ENCODE peak calls at places on chromosomes 5 and 9, in five cellular contexts. V, E, B, N and J are unnamed samples.

GRCh38 chr5:39114155-39114554 is 40.0 kb upstream of the RICTOR start:
- DNase-seq in V (no peak), E (no peak), B (no peak), N (no peak), J (no peak)

GRCh38 chr5:32261198-32261597 is 51.5 kb downstream of the MTMR12 start:
- DNase-seq in V (no peak), B (peak; percentile 42), N (no peak), E (no peak), J (no peak)

GRCh38 chr5:1915316-1915715 is 32.6 kb upstream of the IRX4 start:
- DNase-seq in N (no peak), V (no peak), B (no peak), E (peak; percentile 50), J (no peak)

GRCh38 chr5:23042231-23042630 is 189.1 kb upstream of the CDH12 start:
- DNase-seq in V (no peak), E (no peak), B (no peak), N (no peak), J (no peak)

GRCh38 chr5:44845777-44846176 is 37.0 kb downstream of the MRPS30 start:
- DNase-seq in B (no peak), E (no peak), V (no peak), N (no peak), J (no peak)

GRCh38 chr5:16456103-16456832 is 9.3 kb downstream of the ZNF622 start:
- DNase-seq in V (peak; percentile 67), B (peak; percentile 76), E (no peak), N (no peak), J (peak; percentile 42)

GRCh38 chr9:18722882-18723281 is 248.9 kb downstream of the ADAMTSL1 start:
- DNase-seq in E (no peak), N (no peak), V (no peak), B (no peak), J (no peak)

GRCh38 chr9:113675475-113675941 is 200.6 kb upstream of the ZNF618 start:
- DNase-seq in V (no peak), N (no peak), E (peak; percentile 87), B (peak; percentile 90), J (no peak)

GRCh38 chr5:159975462-159976019 is 33.4 kb upstream of the TTC1 start:
- DNase-seq in B (peak; percentile 9), N (no peak), V (peak; percentile 52), E (no peak), J (no peak)

GRCh38 chr9:132014218-132014800 is 65.4 kb downstream of the MED27 start:
- DNase-seq in B (no peak), N (no peak), V (no peak), E (no peak), J (no peak)

GRCh38 chr9:117097761-117098160 is 317.1 kb downstream of the ASTN2 start:
- DNase-seq in V (no peak), B (no peak), N (no peak), E (no peak), J (no peak)

GRCh38 chr9:137900584-137901310 is 23.2 kb downstream of the CACNA1B start:
- DNase-seq in N (no peak), E (no peak), B (no peak), V (no peak), J (no peak)

GRCh38 chr5:28810751-28811136 is 1772.4 kb upstream of the CDH9 start:
- DNase-seq in V (no peak), E (no peak), N (no peak), B (no peak), J (no peak)
- TF ChIP-seq CTCF in V (peak; percentile 18), E (no peak), N (no peak), B (peak; percentile 16), J (no peak)

GRCh38 chr9:125631391-125632085 is 75.5 kb downstream of the MAPKAP1 start:
- DNase-seq in N (no peak), B (peak; percentile 55), E (no peak), V (peak; percentile 57), J (no peak)
- TF ChIP-seq CTCF in N (peak; percentile 39), B (peak; percentile 25), E (peak; percentile 33), V (peak; percentile 60), J (peak; percentile 50)

GRCh38 chr5:95959964-95960801 is 1.5 kb downstream of the ELL2 start:
- DNase-seq in N (no peak), V (peak; percentile 15), E (peak; percentile 77), B (peak; percentile 19), J (peak; percentile 25)
- TF ChIP-seq CTCF in N (no peak), V (no peak), E (no peak), B (no peak), J (no peak)

GRCh38 chr9:3331801-3332200 is 194.0 kb downstream of the RFX3 start:
- DNase-seq in N (peak; percentile 12), E (no peak), B (peak; percentile 41), V (peak; percentile 27), J (no peak)
- TF ChIP-seq CTCF in N (no peak), E (no peak), B (peak; percentile 64), V (peak; percentile 44), J (no peak)

DNA sequence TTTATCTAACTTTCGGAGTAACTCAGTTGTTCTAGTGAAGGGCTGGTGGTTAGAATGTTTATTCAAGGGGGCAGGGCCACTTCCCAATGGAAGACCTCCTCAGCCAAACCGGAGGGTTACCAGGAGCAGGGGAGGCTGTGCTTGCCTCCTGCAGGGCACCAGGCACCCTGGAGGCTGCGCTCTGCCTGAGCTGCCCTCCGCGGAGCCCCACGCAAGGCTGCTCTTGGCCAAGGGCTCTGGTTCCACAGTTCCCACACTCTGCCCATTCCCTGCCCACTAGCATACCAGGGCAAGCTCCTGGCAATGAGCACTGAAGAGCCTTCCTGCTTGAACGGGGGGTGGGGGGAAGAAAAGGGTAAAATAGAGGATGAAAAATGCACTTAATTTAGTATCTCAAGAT is 35.5 kb upstream of the PTCH1 start:
- DNase-seq in E (no peak), N (no peak), B (no peak), V (no peak), J (no peak)
- TF ChIP-seq CTCF in E (no peak), N (no peak), B (no peak), V (no peak), J (no peak)